ENCODE peak calls at places on chromosomes 11 and 22, in four cellular contexts. N is H1, X is cardiac muscle cell, M is body of pancreas. K is an unnamed sample.

GRCh38 chr11:20155683-20156279 is 4.5 kb downstream of the DBX1 start:
- DNase-seq in N (no peak), M (no peak), X (no peak), K (no peak)

GRCh38 chr11:16909375-16910035 is 104.7 kb downstream of the PLEKHA7 start:
- DNase-seq in N (no peak), X (no peak), M (no peak), K (no peak)

GRCh38 chr11:73152861-73153483 is 10.9 kb upstream of the FCHSD2 start:
- DNase-seq in N (no peak), M (no peak), X (no peak), K (no peak)

GRCh38 chr11:93524173-93524536 is 19.0 kb downstream of the SMCO4 start:
- DNase-seq in M (no peak), X (no peak), N (no peak), K (no peak)

GRCh38 chr11:22459053-22459452 is 120.9 kb downstream of the SLC17A6 start:
- DNase-seq in X (peak), M (no peak), N (no peak), K (no peak)

GRCh38 chr11:134905966-134906955 is 494.2 kb upstream of the B3GAT1 start:
- DNase-seq in M (no peak), N (no peak), X (no peak), K (no peak)

GRCh38 chr22:31099386-31099785 is 8.0 kb downstream of the SELENOM start:
- DNase-seq in N (no peak), X (no peak), M (no peak), K (no peak)

GRCh38 chr11:21865541-21865940 is 327.3 kb upstream of the ANO5 start:
- DNase-seq in M (no peak), N (no peak), X (no peak), K (no peak)

GRCh38 chr22:46149493-46149997 is 781 bp upstream of the PPARA start:
- DNase-seq in N (peak), M (peak), X (peak), K (no peak)

GRCh38 chr11:61120865-61121831 is 18.9 kb downstream of the CD5 start:
- DNase-seq in M (peak), N (no peak), X (peak), K (peak)

GRCh38 chr11:17775507-17776212 is 41.1 kb downstream of the KCNC1 start:
- DNase-seq in X (no peak), N (no peak), M (no peak), K (no peak)

GRCh38 chr11:3222941-3223905 is 4.6 kb upstream of the MRGPRG start:
- DNase-seq in M (no peak), X (no peak), N (no peak), K (no peak)

GRCh38 chr11:120835601-120836228 is 188.2 kb upstream of the TBCEL start:
- DNase-seq in N (no peak), M (no peak), X (no peak), K (no peak)

GRCh38 chr11:45048870-45049825 is 97.3 kb upstream of the PRDM11 start:
- DNase-seq in M (peak), N (no peak), X (peak), K (no peak)

GRCh38 chr11:18310800-18311340 is 11.1 kb downstream of the HPS5 start:
- DNase-seq in X (peak), N (no peak), M (peak), K (no peak)

GRCh38 chr11:76654980-76655379 is 15.6 kb downstream of the LRRC32 start:
- DNase-seq in X (no peak), N (no peak), M (no peak), K (no peak)

GRCh38 chr22:31144223-31144622 is 3.9 kb upstream of the PLA2G3 start:
- DNase-seq in X (peak), N (no peak), M (no peak), K (no peak)

GRCh38 chr11:9861860-9862725 is 198.2 kb downstream of the SWAP70 start:
- DNase-seq in X (peak), M (peak), N (peak), K (no peak)

DNA sequence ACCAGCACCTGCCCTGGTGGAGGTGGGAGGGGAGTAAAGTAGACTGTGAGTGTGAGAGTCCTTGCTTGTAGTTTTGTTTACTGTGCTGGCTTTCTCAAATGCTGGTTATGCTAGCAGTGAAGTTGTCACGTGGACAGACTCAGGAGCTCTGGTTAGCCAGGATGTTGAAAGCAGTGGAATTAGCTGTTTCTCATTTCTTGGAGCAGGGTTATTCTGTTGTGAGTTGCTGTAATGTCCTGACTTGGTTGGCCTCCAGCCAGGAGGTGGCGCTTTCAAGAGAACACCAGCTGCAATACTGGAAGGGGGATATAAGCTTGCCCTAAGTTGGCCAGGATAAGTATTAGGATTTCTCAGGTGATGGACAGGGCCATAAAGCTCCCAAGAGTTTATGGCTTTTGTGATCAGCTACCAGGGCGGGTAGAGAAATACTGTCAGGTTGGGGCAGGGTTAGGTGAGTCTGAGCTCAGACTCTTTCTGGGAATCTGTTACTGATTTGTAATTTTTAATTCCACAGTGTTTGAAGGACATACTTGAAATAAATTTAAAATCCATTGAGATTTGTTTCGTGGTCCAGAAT is 13.7 kb downstream of the CYP2D6 start:
- DNase-seq in X (peak), N (peak), M (no peak), K (no peak)
- TF ChIP-seq CTCF in X (no peak), N (peak), M (no peak), K (no peak)

GRCh38 chr11:5686426-5686825 is 1.6 kb upstream of the TRIM5 start:
- DNase-seq in N (no peak), X (no peak), M (no peak), K (no peak)
- H3K4me3 ChIP-seq in N (no peak), X (no peak), M (no peak), K (no peak)

DNA sequence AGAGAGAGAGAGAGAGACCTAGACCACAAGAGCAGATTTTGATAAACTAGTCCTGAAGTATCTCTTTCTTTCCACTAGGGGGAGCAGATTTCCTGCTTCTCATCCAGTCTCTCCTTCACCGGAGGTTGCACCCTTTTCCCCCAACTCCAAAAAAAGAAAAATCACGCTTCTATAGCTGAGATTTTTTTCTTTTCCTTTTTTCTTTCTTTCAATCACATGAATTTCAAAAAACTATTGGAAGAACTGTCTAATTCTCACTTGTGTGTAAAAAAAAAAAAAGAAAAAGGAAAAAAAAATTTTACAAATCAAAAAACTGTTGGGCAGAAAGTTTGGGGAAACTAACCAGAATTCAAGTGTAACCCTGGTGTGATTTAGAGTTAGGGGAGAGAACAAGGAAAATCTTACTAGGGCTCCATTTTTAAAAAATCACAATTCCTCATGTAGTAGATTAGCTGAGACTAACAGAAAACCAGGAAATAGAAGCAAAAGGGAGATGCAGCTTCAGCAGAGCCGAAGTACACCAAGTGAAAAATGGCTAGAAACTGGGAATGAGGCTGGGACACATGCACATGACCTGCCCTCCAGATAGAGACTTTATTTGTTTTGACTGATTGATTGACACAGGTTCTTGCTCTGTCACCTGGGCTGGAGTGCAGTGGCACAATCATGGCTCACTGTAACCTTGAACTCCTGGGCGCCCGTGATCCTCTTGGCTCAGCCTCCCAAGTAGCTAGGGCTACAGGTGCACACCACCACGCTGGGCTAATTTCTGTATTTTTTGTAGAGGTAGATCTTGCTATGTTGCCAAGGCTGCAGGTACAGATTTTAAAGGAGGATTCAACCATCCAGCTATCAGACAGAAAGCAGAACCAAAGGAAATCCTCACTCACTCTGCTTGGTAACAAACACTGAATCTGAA is 27.1 kb downstream of the SDHD start:
- DNase-seq in N (no peak), X (peak), M (no peak), K (peak)
- TF ChIP-seq CTCF in N (peak), X (peak), M (peak), K (peak)

GRCh38 chr11:33158596-33158995 is 2.7 kb downstream of the CSTF3 start:
- DNase-seq in N (no peak), X (no peak), M (no peak), K (no peak)
- H3K4me3 ChIP-seq in N (peak), X (peak), M (no peak), K (no peak)

GRCh38 chr11:46382644-46383403 is 1.4 kb downstream of the MDK start:
- DNase-seq in X (peak), N (peak), M (peak), K (no peak)
- TF ChIP-seq CTCF in X (peak), N (peak), M (no peak), K (peak)

DNA sequence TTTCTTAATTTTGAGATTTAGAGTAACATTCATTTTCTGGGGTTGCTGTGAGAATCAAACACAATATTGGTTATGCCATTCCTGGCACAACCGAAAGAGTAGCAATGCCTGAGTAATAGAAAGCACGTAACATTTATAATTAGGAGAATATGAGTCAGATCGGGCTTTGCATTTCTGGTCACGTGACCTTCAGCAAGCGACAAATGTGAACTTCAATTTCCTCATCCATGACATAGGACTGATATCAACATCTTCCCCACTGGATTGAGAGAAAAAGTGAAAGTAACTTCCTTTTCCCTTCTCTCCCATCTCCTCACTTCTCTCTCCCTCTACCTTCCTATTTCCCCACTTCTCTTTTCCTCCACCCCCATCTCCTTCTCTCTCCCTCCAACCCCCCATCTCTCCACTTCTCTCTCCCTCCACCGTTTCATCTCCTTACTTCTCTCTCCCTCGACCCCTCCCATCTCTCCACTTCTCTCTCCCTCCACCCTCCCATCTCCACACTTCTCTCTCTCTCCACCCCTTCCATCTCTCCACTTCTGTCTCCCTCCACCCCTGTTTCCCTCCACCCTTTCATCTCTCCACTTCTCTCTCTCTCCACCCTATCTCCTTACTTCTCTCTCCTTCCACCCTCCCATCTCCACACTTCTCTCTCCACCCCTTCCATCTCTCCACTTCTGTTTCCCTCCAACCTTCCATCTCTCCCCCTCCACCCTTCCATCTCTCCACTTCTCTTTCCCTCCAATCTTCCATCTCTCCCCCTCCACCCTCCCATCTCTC is 33.5 kb upstream of the CAT start:
- DNase-seq in N (no peak), M (no peak), X (peak), K (no peak)
- H3K4me3 ChIP-seq in N (no peak), M (no peak), X (no peak), K (no peak)

GRCh38 chr22:50238755-50239154 is 6.1 kb downstream of the TUBGCP6 start:
- DNase-seq in N (no peak), M (no peak), X (no peak), K (no peak)

GRCh38 chr22:50233223-50233622 is 11.6 kb downstream of the TUBGCP6 start:
- DNase-seq in N (no peak), X (no peak), M (no peak), K (no peak)

GRCh38 chr22:50232481-50233151 is 12.2 kb downstream of the TUBGCP6 start:
- DNase-seq in M (no peak), X (no peak), N (no peak), K (no peak)

GRCh38 chr22:50242406-50242949 is 2.3 kb downstream of the TUBGCP6 start:
- DNase-seq in M (no peak), N (no peak), X (no peak), K (no peak)

DNA sequence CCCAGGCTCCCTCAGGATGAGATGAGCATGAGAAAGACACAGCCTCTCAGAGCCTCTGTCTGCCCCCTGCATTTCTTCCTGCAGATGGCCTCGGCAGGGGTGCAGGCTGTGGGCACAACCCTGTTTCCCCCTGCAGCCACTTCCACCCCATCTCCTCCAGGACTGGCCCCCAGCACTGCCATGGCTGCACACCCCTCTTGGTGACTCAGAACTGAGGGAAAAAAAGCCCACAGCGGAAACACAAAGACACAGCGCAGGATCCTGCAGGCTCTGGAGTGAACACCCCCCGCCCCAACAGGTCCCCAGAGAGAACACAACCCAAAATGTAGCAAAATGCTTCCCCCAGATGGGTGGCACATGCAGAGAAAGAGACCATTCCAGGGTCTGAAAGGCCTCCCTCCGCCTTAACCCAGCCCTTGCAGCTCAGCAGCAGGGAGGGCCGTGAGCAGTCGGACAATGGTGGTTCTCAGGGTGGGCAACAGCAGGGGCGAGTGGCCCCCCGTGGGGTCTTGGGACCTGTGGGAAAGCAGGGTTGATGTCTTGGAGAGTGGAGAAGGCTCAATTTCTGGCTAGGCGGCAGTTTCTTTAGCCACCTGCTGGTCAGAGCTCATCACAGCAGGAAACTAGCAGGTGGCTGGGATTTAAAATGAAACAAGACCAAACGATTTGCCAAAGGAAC is 8.0 kb downstream of the TUBGCP6 start:
- DNase-seq in M (no peak), X (no peak), N (peak), K (no peak)
- TF ChIP-seq CTCF in M (no peak), X (peak), N (peak), K (peak)

DNA sequence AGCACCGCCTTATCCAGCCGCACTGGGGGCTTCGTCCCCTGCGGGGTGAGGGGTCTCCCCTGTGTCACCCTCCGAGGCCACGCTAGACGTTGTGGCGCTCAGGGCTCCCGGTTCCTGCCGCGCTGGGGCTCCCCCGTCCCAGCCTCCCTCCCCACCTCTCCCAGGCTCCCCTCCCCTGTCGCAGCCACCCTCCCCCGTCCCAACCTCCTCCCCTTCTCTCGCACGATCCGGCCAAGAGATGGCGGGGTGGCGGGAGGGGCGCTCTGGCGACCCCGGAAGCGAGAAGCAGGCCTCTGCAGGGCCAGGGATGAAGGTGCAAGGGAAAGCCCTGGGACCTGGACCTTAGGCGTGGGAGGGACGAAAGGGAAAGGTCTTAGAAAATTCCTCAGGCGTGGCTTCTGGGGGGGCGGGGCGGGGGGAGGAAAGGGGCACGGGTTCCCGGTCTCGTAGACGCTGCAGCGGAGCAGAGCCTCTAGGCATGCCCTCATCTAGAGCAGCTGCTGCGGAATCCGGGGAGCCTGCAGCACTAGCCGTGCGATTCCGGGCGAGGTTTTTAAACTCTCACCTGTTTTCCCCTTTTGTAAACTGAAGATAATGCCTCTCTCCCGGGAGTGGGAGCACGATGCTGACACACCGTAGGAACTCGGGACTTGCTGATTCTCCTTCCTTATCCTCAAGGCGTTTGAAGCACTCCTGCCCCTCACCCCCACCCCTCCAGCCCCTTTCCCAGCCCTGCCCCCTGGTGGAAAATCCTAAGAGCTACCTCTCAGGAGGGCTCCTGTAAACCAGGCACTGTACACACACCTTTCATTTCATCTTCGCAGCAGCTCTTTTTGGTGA is 14.4 kb downstream of the KCNJ5 start:
- DNase-seq in N (peak), M (peak), X (peak), K (no peak)
- H3K4me3 ChIP-seq in N (peak), M (peak), X (peak), K (peak)

DNA sequence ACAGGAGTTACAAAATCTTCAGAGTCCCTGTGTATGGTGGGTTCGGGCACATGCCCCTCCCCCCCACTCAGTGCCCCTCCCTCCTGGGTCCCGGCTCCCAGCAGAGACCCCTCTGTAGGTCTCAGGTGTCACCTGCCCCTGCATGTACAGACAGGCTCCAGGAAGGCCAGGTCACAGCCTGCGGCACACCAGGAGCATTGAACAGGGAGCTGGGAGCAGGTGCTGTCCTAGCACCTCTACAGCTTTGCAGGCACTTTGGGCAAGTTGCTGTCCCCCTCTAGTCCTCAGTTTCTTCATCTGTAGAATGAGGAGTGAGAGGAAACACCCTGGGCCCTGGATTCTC is 80.1 kb upstream of the RTL6 start:
- DNase-seq in N (no peak), X (no peak), M (no peak), K (no peak)
- TF ChIP-seq CTCF in N (no peak), X (no peak), M (no peak), K (no peak)

GRCh38 chr22:19115628-19116027 is 6.6 kb downstream of the DGCR2 start:
- DNase-seq in N (no peak), X (no peak), M (no peak), K (no peak)
- H3K4me3 ChIP-seq in N (no peak), X (no peak), M (no peak), K (no peak)

K was measured in LNCaP clone FGC.